ENCODE peak calls at places on chromosomes 6 and 20, in four cellular contexts. One of them, this sample, is unnamed.
A peak's percentile ranks its signal among the peaks of the same experiment; 100 is the strongest.

GRCh38 chr6:43702522-43703440 is 15.2 kb upstream of the MRPS18A start:
- DNase-seq in HEK293T: peak; percentile 88
- DNase-seq in K562: peak; percentile 99
- DNase-seq in GM12878: no peak
- DNase-seq in this sample: peak; percentile 93

GRCh38 chr6:167898673-167899311 is 72.1 kb downstream of the AFDN start:
- DNase-seq in HEK293T: no peak
- DNase-seq in K562: no peak
- DNase-seq in GM12878: no peak
- DNase-seq in this sample: peak; percentile 43

GRCh38 chr6:41638801-41639555 is 710 bp downstream of the MDFI start:
- DNase-seq in HEK293T: no peak
- DNase-seq in K562: no peak
- DNase-seq in GM12878: no peak
- DNase-seq in this sample: no peak

GRCh38 chr6:129385117-129385516 is 324.9 kb downstream of the ARHGAP18 start:
- DNase-seq in HEK293T: no peak
- DNase-seq in K562: no peak
- DNase-seq in GM12878: no peak
- DNase-seq in this sample: no peak

GRCh38 chr6:154039231-154039842 is at the start of gene OPRM1:
- DNase-seq in HEK293T: peak; percentile 73
- DNase-seq in K562: peak; percentile 13
- DNase-seq in GM12878: no peak
- DNase-seq in this sample: no peak

GRCh38 chr6:142187209-142187608 is 40.1 kb downstream of the VTA1 start:
- DNase-seq in HEK293T: peak; percentile 60
- DNase-seq in K562: no peak
- DNase-seq in GM12878: no peak
- DNase-seq in this sample: no peak

GRCh38 chr20:25726357-25726756 is 29.7 kb upstream of the ZNF337 start:
- DNase-seq in HEK293T: no peak
- DNase-seq in K562: no peak
- DNase-seq in GM12878: no peak
- DNase-seq in this sample: no peak

GRCh38 chr20:32971703-32972161 is 32.5 kb downstream of the SUN5 start:
- DNase-seq in HEK293T: no peak
- DNase-seq in K562: no peak
- DNase-seq in GM12878: peak; percentile 20
- DNase-seq in this sample: no peak

GRCh38 chr20:40741507-40742106 is 52.6 kb upstream of the MAFB start:
- DNase-seq in HEK293T: peak; percentile 67
- DNase-seq in K562: peak; percentile 33
- DNase-seq in GM12878: no peak
- DNase-seq in this sample: peak; percentile 57

GRCh38 chr20:17357238-17357637 is 130.4 kb downstream of the PCSK2 start:
- DNase-seq in HEK293T: no peak
- DNase-seq in K562: no peak
- DNase-seq in GM12878: no peak
- DNase-seq in this sample: no peak

GRCh38 chr6:169198885-169199284 is 54.8 kb downstream of the THBS2 start:
- DNase-seq in HEK293T: no peak
- DNase-seq in K562: no peak
- DNase-seq in GM12878: no peak
- DNase-seq in this sample: no peak

GRCh38 chr6:45422541-45423110 is 44.9 kb upstream of the SUPT3H start:
- DNase-seq in HEK293T: peak; percentile 14
- DNase-seq in K562: no peak
- DNase-seq in GM12878: no peak
- DNase-seq in this sample: no peak

GRCh38 chr6:45423111-45423900 is 45.6 kb upstream of the SUPT3H start:
- DNase-seq in HEK293T: no peak
- DNase-seq in K562: no peak
- DNase-seq in GM12878: no peak
- DNase-seq in this sample: no peak

GRCh38 chr6:45420083-45420908 is 42.6 kb upstream of the SUPT3H start:
- DNase-seq in HEK293T: no peak
- DNase-seq in K562: no peak
- DNase-seq in GM12878: no peak
- DNase-seq in this sample: no peak

GRCh38 chr6:45420909-45421699 is 43.4 kb upstream of the SUPT3H start:
- DNase-seq in HEK293T: peak; percentile 38
- DNase-seq in K562: peak; percentile 28
- DNase-seq in GM12878: no peak
- DNase-seq in this sample: no peak

DNA sequence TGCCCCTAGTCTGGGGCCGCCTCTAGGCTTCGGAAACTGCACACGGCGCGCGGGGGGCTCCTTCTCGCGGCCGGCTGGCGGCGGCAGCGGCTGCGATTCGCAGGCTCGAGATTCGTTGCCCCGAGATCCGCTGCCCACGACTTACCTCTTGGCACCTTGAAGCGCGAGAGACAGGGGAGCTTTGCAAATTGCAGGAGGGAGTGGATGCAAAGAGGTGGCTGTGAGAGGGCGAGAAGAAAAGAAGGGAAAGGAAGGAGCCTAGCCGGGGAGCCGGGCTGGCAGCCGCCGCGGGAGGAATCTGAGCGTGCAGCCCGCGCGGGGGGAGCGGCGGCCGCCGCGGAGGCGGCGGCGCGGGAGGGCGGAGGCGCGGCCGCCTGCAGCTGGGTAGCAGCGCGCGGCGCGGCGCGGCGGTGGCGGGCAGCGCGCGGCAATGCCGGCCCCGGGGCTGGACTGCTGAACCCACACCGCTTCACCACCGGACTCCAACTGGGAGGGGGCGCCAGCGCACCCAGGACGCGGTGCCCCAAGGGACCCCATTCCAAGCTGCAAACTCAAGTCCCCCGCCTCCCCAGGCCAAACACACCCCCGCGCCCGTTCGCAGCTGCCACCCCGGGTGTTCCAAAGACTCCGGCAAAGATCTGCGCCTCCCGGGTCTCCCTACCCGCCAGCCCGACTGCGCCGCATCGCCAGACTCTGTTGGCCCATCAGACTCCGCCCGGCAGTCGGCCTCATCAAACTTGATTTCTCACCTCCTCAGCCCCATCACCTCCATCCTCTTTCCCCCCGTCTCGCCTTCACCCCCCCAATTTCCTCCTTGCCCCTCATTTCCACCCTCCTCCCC is 44.2 kb upstream of the SUPT3H start:
- DNase-seq in HEK293T: peak; percentile 59
- DNase-seq in K562: peak; percentile 64
- DNase-seq in GM12878: no peak
- DNase-seq in this sample: peak; percentile 16
- TF ChIP-seq FOXK2 in HEK293T: no peak
- TF ChIP-seq FOXK2 in K562: no peak
- TF ChIP-seq FOXK2 in GM12878: no peak
- TF ChIP-seq FOXK2 in this sample: no peak

GRCh38 chr6:56643379-56644089 is 845 bp upstream of the DST start:
- DNase-seq in HEK293T: no peak
- DNase-seq in K562: no peak
- DNase-seq in GM12878: no peak
- DNase-seq in this sample: no peak

GRCh38 chr6:56638760-56639159 is 3.9 kb downstream of the DST start:
- DNase-seq in HEK293T: no peak
- DNase-seq in K562: no peak
- DNase-seq in GM12878: no peak
- DNase-seq in this sample: no peak

GRCh38 chr6:56644366-56644765 is 1.7 kb upstream of the DST start:
- DNase-seq in HEK293T: no peak
- DNase-seq in K562: no peak
- DNase-seq in GM12878: no peak
- DNase-seq in this sample: no peak

GRCh38 chr6:56640374-56640773 is 2.3 kb downstream of the DST start:
- DNase-seq in HEK293T: no peak
- DNase-seq in K562: no peak
- DNase-seq in GM12878: no peak
- DNase-seq in this sample: no peak

GRCh38 chr6:56642366-56643261 is at the start of gene DST:
- DNase-seq in HEK293T: no peak
- DNase-seq in K562: no peak
- DNase-seq in GM12878: no peak
- DNase-seq in this sample: peak; percentile 81
- TF ChIP-seq FOXK2 in HEK293T: no peak
- TF ChIP-seq FOXK2 in K562: no peak
- TF ChIP-seq FOXK2 in GM12878: no peak
- TF ChIP-seq FOXK2 in this sample: no peak

GRCh38 chr20:24098886-24099285 is 110.3 kb upstream of the GGTLC1 start:
- DNase-seq in HEK293T: no peak
- DNase-seq in K562: no peak
- DNase-seq in GM12878: no peak
- DNase-seq in this sample: no peak
- TF ChIP-seq FOXK2 in HEK293T: no peak
- TF ChIP-seq FOXK2 in K562: no peak
- TF ChIP-seq FOXK2 in GM12878: no peak
- TF ChIP-seq FOXK2 in this sample: no peak

GRCh38 chr6:89007209-89008001 is 44.0 kb upstream of the RNGTT start:
- DNase-seq in HEK293T: no peak
- DNase-seq in K562: no peak
- DNase-seq in GM12878: no peak
- DNase-seq in this sample: no peak

GRCh38 chr6:89008299-89008698 is 44.9 kb upstream of the RNGTT start:
- DNase-seq in HEK293T: no peak
- DNase-seq in K562: no peak
- DNase-seq in GM12878: no peak
- DNase-seq in this sample: no peak

GRCh38 chr6:88997365-88997764 is 33.9 kb upstream of the RNGTT start:
- DNase-seq in HEK293T: no peak
- DNase-seq in K562: no peak
- DNase-seq in GM12878: no peak
- DNase-seq in this sample: no peak

DNA sequence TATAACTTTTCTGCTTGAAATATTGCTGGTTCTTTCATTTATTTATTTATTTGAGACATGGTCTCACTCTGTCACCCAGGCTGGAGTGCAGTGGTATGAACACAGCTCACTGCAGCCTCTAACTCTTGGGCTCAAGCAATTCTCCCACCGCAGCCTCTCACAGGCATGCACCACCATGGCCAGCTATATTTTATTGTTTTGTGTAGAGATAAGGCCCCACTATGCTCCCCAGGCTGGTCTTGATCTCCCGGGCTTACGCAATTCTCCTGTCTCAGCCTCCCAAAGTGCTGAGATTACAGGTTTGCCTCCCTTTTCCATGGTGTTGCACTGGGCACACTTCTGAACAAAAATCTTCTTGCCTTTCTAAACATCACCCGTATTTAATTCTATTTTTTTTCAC is 39.1 kb upstream of the RNGTT start:
- DNase-seq in HEK293T: no peak
- DNase-seq in K562: no peak
- DNase-seq in GM12878: no peak
- DNase-seq in this sample: no peak
- TF ChIP-seq FOXK2 in HEK293T: no peak
- TF ChIP-seq FOXK2 in K562: no peak
- TF ChIP-seq FOXK2 in GM12878: no peak
- TF ChIP-seq FOXK2 in this sample: no peak

GRCh38 chr6:54525731-54526130 is 217.5 kb downstream of the TINAG start:
- DNase-seq in HEK293T: no peak
- DNase-seq in K562: no peak
- DNase-seq in GM12878: no peak
- DNase-seq in this sample: no peak
- TF ChIP-seq FOXK2 in HEK293T: no peak
- TF ChIP-seq FOXK2 in K562: no peak
- TF ChIP-seq FOXK2 in GM12878: no peak
- TF ChIP-seq FOXK2 in this sample: no peak

DNA sequence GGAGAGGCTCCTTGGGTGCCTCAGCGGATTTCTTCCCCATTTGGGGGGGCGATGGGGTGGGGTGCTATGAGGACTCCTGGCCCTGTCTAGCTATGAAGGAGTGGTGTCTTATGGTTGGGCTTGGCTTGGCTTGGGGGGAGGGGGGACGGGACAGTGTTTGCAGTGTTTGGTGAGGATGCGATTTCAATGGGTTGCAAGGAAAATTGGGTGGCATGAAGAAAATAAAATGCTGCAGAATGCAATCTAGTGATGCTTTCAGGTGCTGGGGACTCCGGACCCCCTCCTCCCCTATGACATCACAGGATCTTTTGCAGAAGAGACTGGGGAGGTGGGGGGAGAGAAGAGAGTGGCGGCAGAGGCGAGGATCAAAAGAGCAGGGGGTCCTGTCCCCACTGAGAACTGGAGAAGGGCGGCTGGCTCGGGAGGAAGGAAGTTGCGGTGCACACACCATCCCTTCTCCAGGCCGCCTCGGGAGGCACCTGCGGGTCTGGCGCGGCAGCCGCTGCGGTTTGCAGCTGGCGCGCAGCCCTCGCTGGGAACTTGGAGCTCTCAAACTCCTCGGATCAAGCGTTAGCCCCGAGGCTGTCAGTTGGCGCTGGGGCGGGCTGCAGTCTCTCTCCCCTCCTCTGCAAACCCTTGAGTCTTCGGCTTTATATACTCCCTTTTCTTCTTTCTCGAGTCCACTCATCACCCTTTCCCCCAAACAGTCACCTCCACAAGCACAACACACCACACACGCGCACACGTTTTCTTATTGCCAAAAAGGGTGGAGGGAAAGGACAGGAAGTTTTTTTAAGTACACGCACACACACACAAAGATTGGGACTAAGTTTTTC is 180.8 kb downstream of the TBXT start:
- DNase-seq in HEK293T: peak; percentile 58
- DNase-seq in K562: no peak
- DNase-seq in GM12878: no peak
- DNase-seq in this sample: no peak
- TF ChIP-seq FOXK2 in HEK293T: no peak
- TF ChIP-seq FOXK2 in K562: no peak
- TF ChIP-seq FOXK2 in GM12878: no peak
- TF ChIP-seq FOXK2 in this sample: no peak

GRCh38 chr6:137241481-137242011 is 22.4 kb upstream of the IFNGR1 start:
- DNase-seq in HEK293T: no peak
- DNase-seq in K562: no peak
- DNase-seq in GM12878: no peak
- DNase-seq in this sample: peak; percentile 100

GRCh38 chr6:137236581-137237355 is 17.6 kb upstream of the IFNGR1 start:
- DNase-seq in HEK293T: no peak
- DNase-seq in K562: no peak
- DNase-seq in GM12878: no peak
- DNase-seq in this sample: no peak

GRCh38 chr6:137235686-137236085 is 16.5 kb upstream of the IFNGR1 start:
- DNase-seq in HEK293T: no peak
- DNase-seq in K562: no peak
- DNase-seq in GM12878: no peak
- DNase-seq in this sample: no peak

GRCh38 chr6:137237413-137238170 is 18.4 kb upstream of the IFNGR1 start:
- DNase-seq in HEK293T: no peak
- DNase-seq in K562: no peak
- DNase-seq in GM12878: no peak
- DNase-seq in this sample: peak; percentile 39

GRCh38 chr6:137240168-137240567 is 21.0 kb upstream of the IFNGR1 start:
- DNase-seq in HEK293T: no peak
- DNase-seq in K562: no peak
- DNase-seq in GM12878: no peak
- DNase-seq in this sample: peak; percentile 35
- TF ChIP-seq FOXK2 in HEK293T: no peak
- TF ChIP-seq FOXK2 in K562: no peak
- TF ChIP-seq FOXK2 in GM12878: no peak
- TF ChIP-seq FOXK2 in this sample: no peak

GRCh38 chr6:18302561-18303439 is 38.5 kb upstream of the DEK start:
- DNase-seq in HEK293T: no peak
- DNase-seq in K562: no peak
- DNase-seq in GM12878: no peak
- DNase-seq in this sample: peak; percentile 48
- TF ChIP-seq FOXK2 in HEK293T: no peak
- TF ChIP-seq FOXK2 in K562: no peak
- TF ChIP-seq FOXK2 in GM12878: no peak
- TF ChIP-seq FOXK2 in this sample: no peak